ENCODE peak calls at places on chromosomes 7 and 10, in four cellular contexts. Y is HFF-Myc, D is upper lobe of left lung, R is fibroblast of lung. W is an unnamed sample.

GRCh38 chr7:151202836-151203235 is 7.5 kb downstream of the H2BK1 start:
- DNase-seq in Y (no peak), R (no peak), D (no peak), W (no peak)

GRCh38 chr10:89296227-89296648 is 5.6 kb upstream of the IFIT2 start:
- DNase-seq in R (peak; percentile 90), Y (no peak), D (no peak), W (no peak)

GRCh38 chr10:78343266-78343665 is 309.6 kb downstream of the RPS24 start:
- DNase-seq in R (no peak), Y (no peak), D (no peak), W (no peak)

GRCh38 chr7:153504288-153505075 is 547.7 kb upstream of the DPP6 start:
- DNase-seq in Y (no peak), D (no peak), R (no peak), W (no peak)

GRCh38 chr10:25487266-25487665 is 312.5 kb downstream of the GPR158 start:
- DNase-seq in D (no peak), Y (no peak), R (no peak), W (no peak)

GRCh38 chr10:6056411-6057135 is 5.6 kb downstream of the IL2RA start:
- DNase-seq in R (no peak), D (no peak), Y (no peak), W (no peak)

GRCh38 chr10:74875966-74876365 is 49.6 kb downstream of the KAT6B start:
- DNase-seq in Y (no peak), D (no peak), R (no peak), W (no peak)

GRCh38 chr10:18829259-18829658 is 170.0 kb downstream of the ARL5B start:
- DNase-seq in D (no peak), Y (no peak), R (no peak), W (no peak)

GRCh38 chr7:87110778-87111177 is 41.5 kb upstream of the DMTF1 start:
- DNase-seq in Y (no peak), D (no peak), R (peak; percentile 44), W (no peak)

GRCh38 chr10:128579280-128579679 is 453.1 kb upstream of the MKI67 start:
- DNase-seq in D (no peak), Y (no peak), R (no peak), W (no peak)

GRCh38 chr10:132065491-132066105 is at the start of gene JAKMIP3:
- DNase-seq in R (peak; percentile 88), Y (peak; percentile 47), D (peak; percentile 85), W (no peak)

GRCh38 chr7:81833401-81833800 is 63.6 kb upstream of the HGF start:
- DNase-seq in R (peak; percentile 2), Y (no peak), D (no peak), W (no peak)

GRCh38 chr7:46653848-46654247 is 732.8 kb upstream of the IGFBP3 start:
- DNase-seq in Y (no peak), R (no peak), D (no peak), W (no peak)

GRCh38 chr7:25391295-25391861 is 163.1 kb upstream of the NPVF start:
- DNase-seq in R (peak; percentile 72), Y (no peak), D (no peak), W (no peak)

GRCh38 chr7:117133125-117133524 is 179.8 kb downstream of the ST7 start:
- DNase-seq in R (no peak), D (no peak), Y (no peak), W (no peak)

GRCh38 chr10:101070098-101070497 is 8.3 kb downstream of the KAZALD1 start:
- DNase-seq in Y (no peak), R (no peak), D (peak; percentile 2), W (no peak)

GRCh38 chr10:29389935-29390334 is 101.1 kb downstream of the LYZL1 start:
- DNase-seq in R (no peak), Y (no peak), D (no peak), W (no peak)

GRCh38 chr10:11255796-11256444 is 238.2 kb downstream of the CELF2 start:
- DNase-seq in Y (no peak), R (no peak), D (no peak), W (no peak)

GRCh38 chr7:7246223-7246622 is 63.9 kb downstream of the C1GALT1 start:
- DNase-seq in R (no peak), Y (no peak), D (no peak), W (no peak)

GRCh38 chr7:74240482-74240881 is 13.7 kb downstream of the RFC2 start:
- DNase-seq in D (no peak), R (no peak), Y (no peak), W (no peak)

GRCh38 chr7:74236284-74236683 is 17.9 kb downstream of the RFC2 start:
- DNase-seq in R (peak; percentile 43), D (no peak), Y (no peak), W (no peak)

GRCh38 chr7:74246497-74246896 is 7.7 kb downstream of the RFC2 start:
- DNase-seq in R (no peak), Y (no peak), D (no peak), W (no peak)

DNA sequence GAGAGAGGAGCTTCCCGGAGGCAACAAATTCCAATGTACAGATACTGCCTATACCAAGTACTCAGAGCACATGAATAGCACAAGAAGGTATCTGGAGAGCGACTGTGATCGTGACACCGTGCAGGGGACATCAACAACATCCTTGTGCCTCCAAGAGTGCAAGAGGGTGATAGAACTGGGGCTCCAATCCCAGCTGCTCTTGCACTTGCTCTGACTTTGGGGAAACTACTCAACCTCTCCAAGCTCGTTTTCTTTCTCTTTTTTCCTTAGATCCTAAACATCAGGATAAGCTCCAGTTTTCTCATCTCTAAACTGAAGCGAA is 12.1 kb downstream of the RFC2 start:
- DNase-seq in R (no peak), Y (no peak), D (no peak), W (no peak)
- H3K4me3 ChIP-seq in R (no peak overlapping the region), Y (no peak overlapping the region), D (no peak overlapping the region), W (no peak overlapping the region)

GRCh38 chr7:120941064-120941463 is 9.5 kb upstream of the ING3 start:
- DNase-seq in D (no peak), Y (no peak), R (peak; percentile 13), W (no peak)
- TF ChIP-seq CTCF in D (no peak), Y (no peak), R (peak; percentile 19), W (no peak)

GRCh38 chr7:90626011-90626410 is 29.9 kb downstream of the CDK14 start:
- DNase-seq in Y (no peak), D (no peak), R (peak; percentile 43), W (no peak)
- H3K4me3 ChIP-seq in Y (no peak overlapping the region), D (peak overlapping the region; percentile 13), R (no peak overlapping the region), W (no peak overlapping the region)

GRCh38 chr10:116271593-116272496 is 1.2 kb downstream of the GFRA1 start:
- DNase-seq in D (peak; percentile 85), Y (no peak), R (peak; percentile 11), W (no peak)

GRCh38 chr10:116269612-116270011 is 3.4 kb downstream of the GFRA1 start:
- DNase-seq in R (no peak), Y (no peak), D (no peak), W (no peak)

GRCh38 chr10:116270691-116271592 is 2.1 kb downstream of the GFRA1 start:
- DNase-seq in Y (no peak), R (no peak), D (peak; percentile 84), W (no peak)

GRCh38 chr10:116274141-116274861 is 1.3 kb upstream of the GFRA1 start:
- DNase-seq in D (peak; percentile 77), Y (peak; percentile 64), R (peak; percentile 33), W (no peak)

GRCh38 chr10:116272497-116273221 is at the start of gene GFRA1:
- DNase-seq in R (peak; percentile 18), D (peak; percentile 80), Y (no peak), W (no peak)
- TF ChIP-seq CTCF in R (no peak), D (no peak), Y (no peak), W (no peak)

GRCh38 chr7:2451171-2452073 is 24.8 kb downstream of the GRIFIN start:
- DNase-seq in D (peak; percentile 95), Y (peak; percentile 30), R (peak; percentile 63), W (no peak)

GRCh38 chr7:2452643-2453270 is 23.4 kb downstream of the GRIFIN start:
- DNase-seq in R (no peak), D (no peak), Y (no peak), W (no peak)

GRCh38 chr7:2450198-2451107 is 25.7 kb downstream of the GRIFIN start:
- DNase-seq in R (no peak), Y (no peak), D (peak; percentile 54), W (no peak)

GRCh38 chr7:2446676-2447075 is 29.5 kb downstream of the GRIFIN start:
- DNase-seq in Y (no peak), D (no peak), R (no peak), W (no peak)

DNA sequence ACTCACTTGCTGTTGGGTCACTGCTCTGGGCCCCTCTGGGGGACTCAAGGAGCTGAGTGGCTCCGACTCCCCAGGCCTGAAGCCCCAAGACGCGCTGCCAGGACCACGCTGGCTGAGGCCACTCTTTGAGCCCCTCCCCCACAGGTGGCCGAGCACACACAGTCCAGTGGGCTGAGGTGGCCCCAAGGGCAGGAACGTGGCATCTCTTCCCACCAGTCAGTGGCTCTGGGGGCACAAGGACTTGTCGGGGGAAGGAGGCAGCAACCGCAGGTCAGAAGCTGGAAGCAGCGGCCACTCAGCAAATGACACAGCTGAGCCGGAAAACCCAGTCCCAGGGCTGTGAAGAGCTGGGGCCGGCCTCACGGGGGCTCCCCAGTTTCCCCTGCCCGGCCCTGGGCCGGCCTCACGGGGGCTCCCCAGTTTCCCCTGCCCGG is 24.1 kb downstream of the GRIFIN start:
- DNase-seq in Y (no peak), D (peak; percentile 61), R (no peak), W (no peak)
- H3K4me3 ChIP-seq in Y (no peak overlapping the region), D (peak overlapping the region; percentile 44), R (no peak overlapping the region), W (peak overlapping the region; percentile 11)

DNA sequence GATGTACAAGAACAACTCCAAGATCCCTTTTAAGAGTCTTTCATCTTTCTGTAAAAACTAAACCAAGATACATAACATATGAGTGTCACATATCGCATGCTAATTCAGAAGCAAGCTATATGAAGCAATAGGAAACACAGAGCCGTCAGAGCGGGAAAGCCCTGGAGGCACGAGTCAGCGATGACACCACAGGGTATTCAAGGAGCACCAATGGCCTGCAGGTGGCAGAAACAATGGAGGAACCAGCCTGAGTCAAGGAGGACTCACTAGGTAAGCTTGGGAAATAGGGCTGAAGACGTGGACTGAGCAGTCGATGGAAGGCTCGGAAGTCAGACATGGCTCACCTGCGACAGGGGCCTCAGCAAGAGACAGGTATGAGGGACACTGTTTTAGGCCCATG is 214.4 kb downstream of the FAM107B start:
- DNase-seq in Y (no peak), R (peak; percentile 38), D (no peak), W (no peak)
- TF ChIP-seq CTCF in Y (no peak), R (no peak), D (no peak), W (no peak)

GRCh38 chr10:27527597-27528295 is 23.6 kb downstream of the RAB18 start:
- DNase-seq in Y (no peak), D (no peak), R (peak; percentile 10), W (no peak)
- H3K4me3 ChIP-seq in Y (no peak overlapping the region), D (no peak overlapping the region), R (no peak overlapping the region), W (no peak overlapping the region)

DNA sequence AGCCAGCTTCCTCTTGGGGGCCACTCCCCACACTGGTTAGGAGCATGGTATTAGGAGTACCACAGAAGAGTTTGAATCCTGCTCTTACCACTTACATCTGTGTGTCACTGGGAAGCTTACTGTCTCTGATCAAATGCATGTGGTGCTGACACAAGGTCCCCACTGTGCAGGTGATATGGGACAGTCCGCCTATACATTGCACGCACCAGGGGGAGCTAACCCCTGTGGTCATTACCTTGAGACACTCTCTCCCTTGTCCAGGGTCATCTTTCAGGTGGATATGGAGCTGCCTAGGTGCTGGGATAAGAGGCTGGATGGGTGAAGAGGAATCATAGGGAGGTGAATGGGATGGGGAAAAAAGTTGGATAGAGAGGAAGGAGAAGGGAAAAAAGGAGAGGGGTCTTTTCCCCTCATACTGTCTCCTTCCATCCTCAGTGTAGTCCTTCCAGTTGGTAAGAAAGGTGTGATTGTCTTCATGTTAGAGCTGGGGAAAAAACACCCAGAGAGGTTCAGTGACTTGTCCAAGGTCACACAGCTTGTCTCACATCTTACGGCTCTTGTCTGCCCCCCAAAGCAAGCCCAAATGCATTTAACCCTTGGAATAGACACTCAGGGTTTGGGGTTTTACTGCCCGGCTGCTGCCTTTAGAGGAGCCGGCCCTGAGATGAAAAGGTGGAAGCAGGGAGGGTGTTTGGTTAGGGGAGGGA is 125.9 kb downstream of the CDH23 start:
- DNase-seq in D (no peak), R (no peak), Y (no peak), W (no peak)
- TF ChIP-seq CTCF in D (no peak), R (no peak), Y (peak; percentile 11), W (no peak)

W was measured in esophagus squamous epithelium.